ENCODE peak calls at places on chromosomes 13 and 19, in eight cellular contexts. A is mucosa of descending colon, D is C1 segment of cervical spinal cord, S is GOT3, Z is LHCN-M2, P is NCI-H1048, J is HFFc6, N is B cell. W is an unnamed sample.

GRCh38 chr13:21079761-21080730 is 18.7 kb upstream of the LATS2 start:
- DNase-seq in P (no peak), N (no peak), J (peak), S (no peak), A (no peak), Z (peak), D (no peak), W (no peak)

GRCh38 chr13:102580552-102581169 is 16.1 kb upstream of the TPP2 start:
- DNase-seq in S (no peak), N (peak), A (no peak), D (no peak), J (peak), Z (peak), P (peak), W (peak)

GRCh38 chr13:87356314-87356713 is 314.9 kb upstream of the SLITRK5 start:
- DNase-seq in S (no peak), D (no peak), Z (peak), P (no peak), A (no peak), N (no peak), J (no peak), W (no peak)

GRCh38 chr19:750640-751423 is at the start of gene MISP:
- DNase-seq in S (no peak), D (no peak), A (peak), Z (no peak), N (no peak), P (no peak), J (no peak), W (no peak)

GRCh38 chr13:71703145-71703544 is 163.9 kb downstream of the DACH1 start:
- DNase-seq in J (no peak), A (no peak), Z (no peak), N (no peak), D (no peak), P (no peak), S (no peak), W (no peak)

GRCh38 chr19:32201661-32202060 is 143.7 kb upstream of the ZNF507 start:
- DNase-seq in Z (no peak), N (no peak), A (no peak), J (no peak), P (no peak), S (no peak), D (no peak), W (no peak)

GRCh38 chr13:41614671-41615519 is 157.5 kb downstream of the RGCC start:
- DNase-seq in D (no peak), N (no peak), A (no peak), J (peak), Z (no peak), S (no peak), P (no peak), W (no peak)

GRCh38 chr19:44746616-44746945 is 1.9 kb upstream of the BCL3 start:
- DNase-seq in Z (no peak), D (no peak), J (no peak), N (no peak), P (no peak), A (peak), S (no peak), W (no peak)

GRCh38 chr13:94122300-94122699 is 357.2 kb downstream of the DCT start:
- DNase-seq in A (no peak), N (no peak), Z (no peak), S (no peak), D (no peak), P (no peak), J (no peak), W (no peak)

GRCh38 chr13:113129921-113130750 is 7.5 kb downstream of the F10 start:
- DNase-seq in D (no peak), S (no peak), J (no peak), A (peak), N (no peak), P (no peak), Z (no peak), W (no peak)

GRCh38 chr13:110869231-110869804 is 45.6 kb downstream of the ANKRD10 start:
- DNase-seq in Z (peak), P (no peak), J (no peak), D (no peak), S (no peak), A (no peak), N (no peak), W (no peak)

GRCh38 chr19:45913874-45914830 is at the start of gene NANOS2:
- DNase-seq in S (no peak), Z (no peak), J (no peak), D (no peak), A (no peak), P (no peak), N (no peak), W (no peak)

GRCh38 chr19:34366670-34367423 is 1.9 kb downstream of the GPI start:
- DNase-seq in D (no peak), P (no peak), A (no peak), S (peak), N (no peak), J (peak), Z (no peak), W (no peak)

GRCh38 chr19:29376855-29377354 is 148.9 kb upstream of the VSTM2B start:
- DNase-seq in N (no peak), S (no peak), J (no peak), Z (no peak), D (no peak), A (no peak), P (no peak), W (no peak)

GRCh38 chr13:38538412-38538811 is 148.5 kb upstream of the FREM2 start:
- DNase-seq in D (no peak), S (no peak), A (no peak), N (no peak), P (no peak), Z (no peak), J (no peak), W (no peak)

GRCh38 chr13:24827799-24828198 is 63.8 kb downstream of the RNF17 start:
- DNase-seq in S (no peak), J (no peak), Z (no peak), D (no peak), P (no peak), N (no peak), A (no peak), W (no peak)